ENCODE peak calls at places on chromosome 11, in four cellular contexts. K, W, U and E are unnamed samples.

GRCh38 chr11:10041803-10042202 is 252.2 kb downstream of the SBF2 start:
- DNase-seq in K (no peak), W (no peak), U (no peak), E (no peak)

GRCh38 chr11:62020661-62021060 is 53.2 kb upstream of the FTH1 start:
- DNase-seq in K (no peak), W (no peak), U (no peak), E (no peak)

GRCh38 chr11:33735426-33736147 is 636 bp downstream of the CD59 start:
- DNase-seq in K (peak), W (peak), U (no peak), E (no peak)

GRCh38 chr11:1196516-1197391 is 26.1 kb upstream of the MUC5B start:
- DNase-seq in K (no peak), W (no peak), U (no peak), E (no peak)

GRCh38 chr11:28606930-28607329 is 498.7 kb downstream of the METTL15 start:
- DNase-seq in K (no peak), W (no peak), U (no peak), E (no peak)

GRCh38 chr11:77085652-77086051 is 17.0 kb upstream of the OMP start:
- DNase-seq in K (no peak), W (no peak), U (no peak), E (no peak)

GRCh38 chr11:117154468-117154867 is 10.4 kb downstream of the PAFAH1B2 start:
- DNase-seq in K (no peak), W (no peak), U (no peak), E (no peak)

GRCh38 chr11:68961245-68961644 is 19.5 kb downstream of the MRGPRD start:
- DNase-seq in K (no peak), W (no peak), U (no peak), E (no peak)

GRCh38 chr11:67277231-67277961 is 11.1 kb downstream of the GRK2 start:
- DNase-seq in K (no peak), W (no peak), U (peak), E (no peak)

GRCh38 chr11:45948341-45948740 is 25.9 kb downstream of the LARGE2 start:
- DNase-seq in K (no peak), W (no peak), U (no peak), E (no peak)

GRCh38 chr11:66593303-66593635 is 284 bp downstream of the CCS start:
- DNase-seq in K (no peak), W (no peak), U (no peak), E (no peak)

GRCh38 chr11:69925366-69926196 is 106.4 kb upstream of the FGF3 start:
- DNase-seq in K (no peak), W (no peak), U (no peak), E (no peak)

GRCh38 chr11:123231263-123231662 is 36.2 kb upstream of the CLMP start:
- DNase-seq in K (peak), W (peak), U (no peak), E (no peak)

GRCh38 chr11:125925247-125925740 is 20.6 kb upstream of the VSIG10L2 start:
- DNase-seq in K (no peak), W (peak), U (no peak), E (no peak)

GRCh38 chr11:57370251-57370650 is 10.7 kb downstream of the PRG3 start:
- DNase-seq in K (no peak), W (no peak), U (no peak), E (no peak)
- TF ChIP-seq USF2 in K (no peak), W (no peak), U (no peak), E (no peak)

GRCh38 chr11:96307748-96308133 is 35.3 kb downstream of the MAML2 start:
- DNase-seq in K (peak), W (no peak), U (no peak), E (no peak)
- TF ChIP-seq PHF8 in K (no peak), W (no peak), U (no peak), E (no peak)

DNA sequence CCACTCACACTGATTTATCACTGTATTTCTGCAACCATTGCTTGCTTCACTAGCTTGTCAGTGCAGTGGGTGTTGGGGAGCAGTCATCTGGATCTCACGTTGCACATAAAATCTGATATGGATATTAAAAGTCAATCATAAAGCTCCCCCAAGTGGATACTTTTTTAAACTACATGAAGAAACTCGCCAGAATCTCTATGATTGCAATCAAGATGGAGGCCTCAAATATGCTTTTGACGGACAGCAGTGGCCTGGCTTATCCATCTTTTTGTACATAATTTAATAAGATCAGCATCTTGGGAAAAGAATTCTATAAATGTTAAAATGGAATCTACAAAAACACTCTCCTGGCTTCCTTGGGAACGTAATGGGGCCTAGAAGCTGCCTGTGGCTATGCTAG is 137.7 kb downstream of the WT1 start:
- DNase-seq in K (peak), W (no peak), U (peak), E (no peak)
- TF ChIP-seq JUN in K (no peak), W (no peak), U (no peak), E (no peak)

DNA sequence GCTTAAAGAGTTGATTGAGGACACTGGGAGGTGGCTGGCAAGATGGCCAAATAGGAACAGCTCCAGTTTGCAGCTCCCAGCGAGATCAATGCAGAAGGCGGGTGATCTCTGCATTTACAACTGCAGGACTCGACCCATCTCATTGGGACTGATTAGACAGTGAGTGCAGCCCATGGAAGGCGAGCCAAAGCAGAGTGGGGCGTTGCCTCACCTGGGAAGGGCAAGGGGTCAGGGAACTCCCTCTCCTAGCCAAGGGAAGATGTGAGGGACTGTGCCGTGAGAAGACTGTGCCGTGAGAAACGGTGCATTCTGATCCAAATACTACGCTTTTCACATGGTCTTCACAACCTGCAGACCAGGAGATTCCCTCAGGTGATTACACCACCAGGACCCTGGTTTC is 36.4 kb downstream of the ARHGAP32 start:
- DNase-seq in K (no peak), W (no peak), U (no peak), E (no peak)
- TF ChIP-seq USF2 in K (no peak), W (no peak), U (no peak), E (no peak)

GRCh38 chr11:72328366-72329224 is 84.6 kb upstream of the PHOX2A start:
- DNase-seq in K (peak), W (no peak), U (no peak), E (no peak)

GRCh38 chr11:72326151-72326842 is 82.3 kb upstream of the PHOX2A start:
- DNase-seq in K (peak), W (no peak), U (peak), E (no peak)

GRCh38 chr11:72333657-72334056 is 89.7 kb upstream of the PHOX2A start:
- DNase-seq in K (peak), W (no peak), U (peak), E (peak)

GRCh38 chr11:72331761-72332160 is 87.8 kb upstream of the PHOX2A start:
- DNase-seq in K (no peak), W (no peak), U (no peak), E (no peak)

GRCh38 chr11:72330131-72330727 is 86.3 kb upstream of the PHOX2A start:
- DNase-seq in K (no peak), W (no peak), U (no peak), E (no peak)
- TF ChIP-seq PHF8 in K (no peak), W (no peak), U (no peak), E (no peak)

GRCh38 chr11:14700593-14700992 is 57.0 kb downstream of the PDE3B start:
- DNase-seq in K (no peak), W (no peak), U (no peak), E (no peak)

GRCh38 chr11:14702760-14703159 is 59.2 kb downstream of the PDE3B start:
- DNase-seq in K (no peak), W (no peak), U (no peak), E (no peak)

GRCh38 chr11:14698771-14699170 is 55.2 kb downstream of the PDE3B start:
- DNase-seq in K (no peak), W (no peak), U (no peak), E (no peak)

DNA sequence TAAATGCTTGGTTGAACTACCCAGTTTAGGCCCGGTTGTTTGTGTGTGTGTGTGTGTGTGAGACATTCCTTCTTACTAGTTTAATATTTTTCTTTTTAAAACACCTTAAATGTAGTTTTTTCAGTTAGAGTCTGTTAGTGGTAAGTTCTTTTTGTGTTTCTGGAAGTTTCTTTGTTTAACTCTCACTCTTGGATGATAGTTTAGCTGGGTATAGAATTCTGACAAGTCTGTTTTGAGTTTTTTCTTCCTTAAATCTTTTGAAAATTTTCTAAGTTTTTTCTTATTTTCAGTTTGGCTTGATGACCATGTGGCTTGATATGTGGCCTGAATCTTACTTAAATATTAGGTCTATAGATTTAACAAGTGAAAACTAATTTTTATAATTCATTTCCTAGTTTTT is 60.1 kb downstream of the PDE3B start:
- DNase-seq in K (no peak), W (no peak), U (no peak), E (no peak)
- TF ChIP-seq JUN in K (no peak), W (no peak), U (no peak), E (no peak)

GRCh38 chr11:122101625-122102291 is 14.3 kb downstream of the BLID start:
- DNase-seq in K (no peak), W (peak), U (no peak), E (peak)
- TF ChIP-seq USF2 in K (no peak), W (no peak), U (no peak), E (no peak)